ENCODE peak calls at places on chromosomes 6 and 20, in six cellular contexts. B is AG08396, K is lower lobe of right lung, C is heart left ventricle, I is activated T-helper 1 cell treated with Interleukin-2 at 50 U/mL for 16 hours, M is C1 segment of cervical spinal cord. P is an unnamed sample.

GRCh38 chr6:110874880-110875547 is 429 bp downstream of the AMD1 start:
- DNase-seq in K (peak), I (peak), M (peak), B (peak), C (no peak), P (peak)

GRCh38 chr20:61757678-61758555 is 307.8 kb downstream of the TAF4 start:
- DNase-seq in K (peak), I (no peak), C (no peak), M (no peak), B (no peak), P (peak)

GRCh38 chr6:45923831-45924391 is 91.7 kb downstream of the CLIC5 start:
- DNase-seq in C (no peak), K (no peak), M (no peak), I (no peak), B (peak), P (no peak)

GRCh38 chr6:125753218-125753936 is 3.9 kb downstream of the HEY2 start:
- DNase-seq in B (no peak), C (peak), I (no peak), M (no peak), K (no peak), P (no peak)

GRCh38 chr6:12751694-12752304 is 35.2 kb downstream of the PHACTR1 start:
- DNase-seq in K (peak), B (peak), C (peak), I (no peak), M (no peak), P (peak)

GRCh38 chr6:47897233-47897632 is 115.4 kb downstream of the OPN5 start:
- DNase-seq in B (no peak), C (no peak), I (no peak), K (no peak), M (no peak), P (no peak)

GRCh38 chr6:169931223-169931760 is 179.9 kb downstream of the ERMARD start:
- DNase-seq in K (no peak), I (no peak), B (no peak), M (no peak), C (no peak), P (no peak)

GRCh38 chr6:84411060-84411629 is 183.7 kb upstream of the CEP162 start:
- DNase-seq in K (no peak), B (peak), I (no peak), C (no peak), M (no peak), P (no peak)

GRCh38 chr6:166006593-166007301 is 160.9 kb downstream of the TBXT start:
- DNase-seq in C (no peak), B (peak), I (no peak), M (no peak), K (no peak), P (no peak)

GRCh38 chr6:24864345-24864744 is 65.6 kb upstream of the ARMH2 start:
- DNase-seq in M (no peak), C (no peak), K (no peak), B (no peak), I (no peak), P (no peak)

GRCh38 chr20:16647875-16648597 is 74.8 kb upstream of the KIF16B start:
- DNase-seq in M (no peak), C (no peak), K (no peak), I (no peak), B (no peak), P (no peak)

GRCh38 chr6:139175389-139175788 is 40.5 kb downstream of the HECA start:
- DNase-seq in C (no peak), K (no peak), I (no peak), M (no peak), B (no peak), P (no peak)

GRCh38 chr6:109580519-109580918 is 97.5 kb upstream of the ZBTB24 start:
- DNase-seq in I (no peak), M (no peak), C (no peak), K (no peak), B (no peak), P (no peak)

GRCh38 chr6:82251942-82252341 is 4.4 kb upstream of the IBTK start:
- DNase-seq in C (no peak), B (peak), I (no peak), M (no peak), K (no peak), P (no peak)

GRCh38 chr6:49072146-49072545 is 390.9 kb downstream of the MMUT start:
- DNase-seq in C (no peak), K (no peak), M (no peak), I (no peak), B (no peak), P (no peak)

GRCh38 chr6:106748547-106749207 is 119.3 kb downstream of the QRSL1 start:
- DNase-seq in K (no peak), C (no peak), I (no peak), M (no peak), B (no peak), P (no peak)

GRCh38 chr20:10339609-10340008 is 94.4 kb downstream of the MKKS start:
- DNase-seq in I (no peak), K (no peak), C (no peak), M (no peak), B (no peak), P (no peak)

GRCh38 chr20:43516251-43516824 is 8.8 kb downstream of the L3MBTL1 start:
- DNase-seq in M (no peak), C (no peak), K (no peak), I (no peak), B (no peak), P (no peak)

P was measured in aorta.